ENCODE peak calls at places on chromosomes 6 and 20, in six cellular contexts. One of them, this sample, is unnamed.

GRCh38 chr6:23412770-23413169 is 713.2 kb upstream of the NRSN1 start:
- DNase-seq in HFF-Myc: no peak
- DNase-seq in fibroblast of the aortic adventitia: no peak
- DNase-seq in gastrocnemius medialis: no peak
- DNase-seq in cardiac fibroblast: no peak
- DNase-seq in choroid plexus epithelial cell: no peak
- DNase-seq in this sample: no peak

GRCh38 chr6:161583561-161583960 is 309.7 kb upstream of the AGPAT4 start:
- DNase-seq in fibroblast of the aortic adventitia: no peak
- DNase-seq in choroid plexus epithelial cell: no peak
- DNase-seq in cardiac fibroblast: no peak
- DNase-seq in HFF-Myc: no peak
- DNase-seq in gastrocnemius medialis: no peak
- DNase-seq in this sample: no peak

GRCh38 chr20:53611449-53611894 is 17.8 kb upstream of the ZNF217 start:
- DNase-seq in cardiac fibroblast: peak; percentile 99
- DNase-seq in choroid plexus epithelial cell: peak; percentile 99
- DNase-seq in gastrocnemius medialis: no peak
- DNase-seq in fibroblast of the aortic adventitia: peak; percentile 97
- DNase-seq in HFF-Myc: peak; percentile 94
- DNase-seq in this sample: peak; percentile 67

GRCh38 chr6:10720229-10720959 is 2.5 kb upstream of the TMEM14C start:
- DNase-seq in cardiac fibroblast: peak; percentile 31
- DNase-seq in HFF-Myc: no peak
- DNase-seq in fibroblast of the aortic adventitia: peak; percentile 27
- DNase-seq in choroid plexus epithelial cell: peak; percentile 39
- DNase-seq in gastrocnemius medialis: no peak
- DNase-seq in this sample: no peak

GRCh38 chr6:29295623-29296022 is 5.9 kb upstream of the OR14J1 start:
- DNase-seq in gastrocnemius medialis: no peak
- DNase-seq in fibroblast of the aortic adventitia: no peak
- DNase-seq in choroid plexus epithelial cell: no peak
- DNase-seq in cardiac fibroblast: no peak
- DNase-seq in HFF-Myc: no peak
- DNase-seq in this sample: no peak

GRCh38 chr6:11460001-11460668 is 77.4 kb upstream of the TMEM170B start:
- DNase-seq in cardiac fibroblast: peak; percentile 25
- DNase-seq in fibroblast of the aortic adventitia: peak; percentile 21
- DNase-seq in gastrocnemius medialis: no peak
- DNase-seq in choroid plexus epithelial cell: peak; percentile 44
- DNase-seq in HFF-Myc: peak; percentile 4
- DNase-seq in this sample: no peak

GRCh38 chr20:51848346-51848745 is 46.0 kb upstream of the SALL4 start:
- DNase-seq in HFF-Myc: no peak
- DNase-seq in choroid plexus epithelial cell: no peak
- DNase-seq in cardiac fibroblast: no peak
- DNase-seq in gastrocnemius medialis: no peak
- DNase-seq in fibroblast of the aortic adventitia: no peak
- DNase-seq in this sample: no peak

GRCh38 chr6:21653323-21653722 is 59.8 kb downstream of the SOX4 start:
- DNase-seq in gastrocnemius medialis: no peak
- DNase-seq in choroid plexus epithelial cell: no peak
- DNase-seq in HFF-Myc: no peak
- DNase-seq in fibroblast of the aortic adventitia: no peak
- DNase-seq in cardiac fibroblast: no peak
- DNase-seq in this sample: no peak

GRCh38 chr20:13870349-13870748 is 85.5 kb downstream of the NDUFAF5 start:
- DNase-seq in HFF-Myc: no peak
- DNase-seq in choroid plexus epithelial cell: no peak
- DNase-seq in cardiac fibroblast: no peak
- DNase-seq in fibroblast of the aortic adventitia: no peak
- DNase-seq in gastrocnemius medialis: no peak
- DNase-seq in this sample: no peak

GRCh38 chr20:20731945-20732296 is 19.5 kb upstream of the RALGAPA2 start:
- DNase-seq in HFF-Myc: no peak
- DNase-seq in choroid plexus epithelial cell: peak; percentile 66
- DNase-seq in gastrocnemius medialis: peak; percentile 45
- DNase-seq in cardiac fibroblast: peak; percentile 48
- DNase-seq in fibroblast of the aortic adventitia: peak; percentile 54
- DNase-seq in this sample: no peak

GRCh38 chr6:12363651-12364381 is 73.7 kb downstream of the EDN1 start:
- DNase-seq in fibroblast of the aortic adventitia: no peak
- DNase-seq in choroid plexus epithelial cell: no peak
- DNase-seq in gastrocnemius medialis: no peak
- DNase-seq in cardiac fibroblast: no peak
- DNase-seq in HFF-Myc: no peak
- DNase-seq in this sample: peak; percentile 53

GRCh38 chr20:36521526-36521925 is 19.8 kb upstream of the MYL9 start:
- DNase-seq in cardiac fibroblast: no peak
- DNase-seq in choroid plexus epithelial cell: no peak
- DNase-seq in gastrocnemius medialis: no peak
- DNase-seq in fibroblast of the aortic adventitia: peak; percentile 51
- DNase-seq in HFF-Myc: no peak
- DNase-seq in this sample: no peak

GRCh38 chr6:52522151-52522626 is 54.7 kb downstream of the TRAM2 start:
- DNase-seq in choroid plexus epithelial cell: peak; percentile 88
- DNase-seq in gastrocnemius medialis: no peak
- DNase-seq in fibroblast of the aortic adventitia: peak; percentile 90
- DNase-seq in cardiac fibroblast: peak; percentile 77
- DNase-seq in HFF-Myc: no peak
- DNase-seq in this sample: no peak

GRCh38 chr20:7744411-7744810 is 195.8 kb downstream of the HAO1 start:
- DNase-seq in cardiac fibroblast: peak; percentile 68
- DNase-seq in HFF-Myc: peak; percentile 3
- DNase-seq in choroid plexus epithelial cell: peak; percentile 85
- DNase-seq in gastrocnemius medialis: no peak
- DNase-seq in fibroblast of the aortic adventitia: peak; percentile 91
- DNase-seq in this sample: no peak

GRCh38 chr6:28683945-28684538 is 158.4 kb downstream of the GPX5 start:
- DNase-seq in fibroblast of the aortic adventitia: peak; percentile 56
- DNase-seq in gastrocnemius medialis: no peak
- DNase-seq in choroid plexus epithelial cell: peak; percentile 70
- DNase-seq in HFF-Myc: no peak
- DNase-seq in cardiac fibroblast: peak; percentile 62
- DNase-seq in this sample: no peak

GRCh38 chr6:134921980-134922313 is 28.0 kb downstream of the ALDH8A1 start:
- DNase-seq in cardiac fibroblast: peak; percentile 36
- DNase-seq in choroid plexus epithelial cell: peak; percentile 30
- DNase-seq in gastrocnemius medialis: no peak
- DNase-seq in fibroblast of the aortic adventitia: peak; percentile 24
- DNase-seq in HFF-Myc: no peak
- DNase-seq in this sample: no peak

GRCh38 chr6:111759413-111759835 is 113.8 kb downstream of the FYN start:
- DNase-seq in HFF-Myc: no peak
- DNase-seq in fibroblast of the aortic adventitia: no peak
- DNase-seq in gastrocnemius medialis: no peak
- DNase-seq in cardiac fibroblast: no peak
- DNase-seq in choroid plexus epithelial cell: peak; percentile 46
- DNase-seq in this sample: no peak

GRCh38 chr6:29490055-29490454 is 2.3 kb upstream of the MAS1L start:
- DNase-seq in gastrocnemius medialis: no peak
- DNase-seq in HFF-Myc: no peak
- DNase-seq in fibroblast of the aortic adventitia: no peak
- DNase-seq in cardiac fibroblast: no peak
- DNase-seq in choroid plexus epithelial cell: no peak
- DNase-seq in this sample: no peak

GRCh38 chr6:150145427-150145826 is 2.6 kb downstream of the PPP1R14C start:
- DNase-seq in gastrocnemius medialis: no peak
- DNase-seq in choroid plexus epithelial cell: no peak
- DNase-seq in HFF-Myc: no peak
- DNase-seq in cardiac fibroblast: no peak
- DNase-seq in fibroblast of the aortic adventitia: no peak
- DNase-seq in this sample: no peak

GRCh38 chr20:62351469-62352401 is 15.4 kb downstream of the LAMA5 start:
- DNase-seq in fibroblast of the aortic adventitia: no peak
- DNase-seq in HFF-Myc: no peak
- DNase-seq in choroid plexus epithelial cell: no peak
- DNase-seq in cardiac fibroblast: no peak
- DNase-seq in gastrocnemius medialis: no peak
- DNase-seq in this sample: no peak

GRCh38 chr6:22251331-22251730 is 45.5 kb downstream of the PRL start:
- DNase-seq in HFF-Myc: no peak
- DNase-seq in fibroblast of the aortic adventitia: peak; percentile 63
- DNase-seq in choroid plexus epithelial cell: peak; percentile 81
- DNase-seq in gastrocnemius medialis: no peak
- DNase-seq in cardiac fibroblast: peak; percentile 58
- DNase-seq in this sample: no peak

GRCh38 chr6:48615041-48615440 is 504.0 kb upstream of the PTCHD4 start:
- DNase-seq in HFF-Myc: no peak
- DNase-seq in choroid plexus epithelial cell: peak; percentile 36
- DNase-seq in cardiac fibroblast: no peak
- DNase-seq in gastrocnemius medialis: no peak
- DNase-seq in fibroblast of the aortic adventitia: peak; percentile 46
- DNase-seq in this sample: no peak

DNA sequence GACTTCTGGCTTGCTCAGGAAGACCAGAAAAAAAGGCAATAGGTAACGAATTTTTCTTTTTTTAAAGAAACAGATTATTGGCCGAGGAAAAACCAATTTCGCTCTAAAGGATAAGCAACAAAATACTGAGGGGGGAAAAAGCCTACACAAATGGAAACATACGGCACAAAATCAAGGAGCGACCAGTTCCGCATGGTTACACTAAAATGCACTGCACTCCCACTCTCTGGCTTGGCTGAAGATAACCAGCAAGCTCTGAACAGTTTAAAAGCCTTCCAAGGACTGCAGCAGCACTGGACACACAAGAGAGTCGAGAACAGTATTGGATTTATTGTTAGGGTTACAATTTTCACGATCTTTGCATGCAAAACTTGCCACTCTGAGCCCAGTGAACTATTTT is 881 bp upstream of the MAP7 start:
- DNase-seq in HFF-Myc: no peak
- DNase-seq in choroid plexus epithelial cell: no peak
- DNase-seq in gastrocnemius medialis: no peak
- DNase-seq in fibroblast of the aortic adventitia: no peak
- DNase-seq in cardiac fibroblast: no peak
- DNase-seq in this sample: no peak
- H3K4me3 ChIP-seq in HFF-Myc: no peak overlapping the region
- H3K4me3 ChIP-seq in choroid plexus epithelial cell: peak overlapping the region; percentile 63
- H3K4me3 ChIP-seq in gastrocnemius medialis: no peak overlapping the region
- H3K4me3 ChIP-seq in fibroblast of the aortic adventitia: no peak overlapping the region
- H3K4me3 ChIP-seq in cardiac fibroblast: peak overlapping the region; percentile 41
- H3K4me3 ChIP-seq in this sample: no peak overlapping the region

GRCh38 chr6:38831865-38832264 is 116.8 kb downstream of the DNAH8 start:
- DNase-seq in choroid plexus epithelial cell: no peak
- DNase-seq in gastrocnemius medialis: no peak
- DNase-seq in HFF-Myc: no peak
- DNase-seq in fibroblast of the aortic adventitia: no peak
- DNase-seq in cardiac fibroblast: no peak
- DNase-seq in this sample: no peak
- TF ChIP-seq CTCF in choroid plexus epithelial cell: no peak
- TF ChIP-seq CTCF in gastrocnemius medialis: no peak
- TF ChIP-seq CTCF in HFF-Myc: no peak
- TF ChIP-seq CTCF in fibroblast of the aortic adventitia: no peak
- TF ChIP-seq CTCF in cardiac fibroblast: no peak
- TF ChIP-seq CTCF in this sample: no peak

GRCh38 chr6:113860165-113860955 is 3.2 kb downstream of the MARCKS start:
- DNase-seq in HFF-Myc: no peak
- DNase-seq in fibroblast of the aortic adventitia: peak; percentile 70
- DNase-seq in choroid plexus epithelial cell: peak; percentile 63
- DNase-seq in cardiac fibroblast: peak; percentile 53
- DNase-seq in gastrocnemius medialis: no peak
- DNase-seq in this sample: no peak
- H3K4me3 ChIP-seq in HFF-Myc: peak overlapping the region; percentile 69
- H3K4me3 ChIP-seq in fibroblast of the aortic adventitia: peak overlapping the region; percentile 85
- H3K4me3 ChIP-seq in choroid plexus epithelial cell: peak overlapping the region; percentile 99
- H3K4me3 ChIP-seq in cardiac fibroblast: peak overlapping the region; percentile 26
- H3K4me3 ChIP-seq in gastrocnemius medialis: peak overlapping the region; percentile 70
- H3K4me3 ChIP-seq in this sample: peak overlapping the region; percentile 99

GRCh38 chr6:2842139-2842552 is 483 bp upstream of the SERPINB1 start:
- DNase-seq in fibroblast of the aortic adventitia: no peak
- DNase-seq in cardiac fibroblast: no peak
- DNase-seq in gastrocnemius medialis: no peak
- DNase-seq in HFF-Myc: no peak
- DNase-seq in choroid plexus epithelial cell: no peak
- DNase-seq in this sample: no peak

GRCh38 chr6:2840794-2841061 is 935 bp downstream of the SERPINB1 start:
- DNase-seq in cardiac fibroblast: no peak
- DNase-seq in choroid plexus epithelial cell: no peak
- DNase-seq in gastrocnemius medialis: no peak
- DNase-seq in fibroblast of the aortic adventitia: no peak
- DNase-seq in HFF-Myc: no peak
- DNase-seq in this sample: no peak

GRCh38 chr6:2843138-2843740 is 1.6 kb upstream of the SERPINB1 start:
- DNase-seq in cardiac fibroblast: peak; percentile 26
- DNase-seq in HFF-Myc: no peak
- DNase-seq in choroid plexus epithelial cell: no peak
- DNase-seq in fibroblast of the aortic adventitia: peak; percentile 89
- DNase-seq in gastrocnemius medialis: no peak
- DNase-seq in this sample: no peak

GRCh38 chr6:2839982-2840793 is 1.5 kb downstream of the SERPINB1 start:
- DNase-seq in HFF-Myc: no peak
- DNase-seq in fibroblast of the aortic adventitia: no peak
- DNase-seq in gastrocnemius medialis: no peak
- DNase-seq in choroid plexus epithelial cell: no peak
- DNase-seq in cardiac fibroblast: no peak
- DNase-seq in this sample: no peak

DNA sequence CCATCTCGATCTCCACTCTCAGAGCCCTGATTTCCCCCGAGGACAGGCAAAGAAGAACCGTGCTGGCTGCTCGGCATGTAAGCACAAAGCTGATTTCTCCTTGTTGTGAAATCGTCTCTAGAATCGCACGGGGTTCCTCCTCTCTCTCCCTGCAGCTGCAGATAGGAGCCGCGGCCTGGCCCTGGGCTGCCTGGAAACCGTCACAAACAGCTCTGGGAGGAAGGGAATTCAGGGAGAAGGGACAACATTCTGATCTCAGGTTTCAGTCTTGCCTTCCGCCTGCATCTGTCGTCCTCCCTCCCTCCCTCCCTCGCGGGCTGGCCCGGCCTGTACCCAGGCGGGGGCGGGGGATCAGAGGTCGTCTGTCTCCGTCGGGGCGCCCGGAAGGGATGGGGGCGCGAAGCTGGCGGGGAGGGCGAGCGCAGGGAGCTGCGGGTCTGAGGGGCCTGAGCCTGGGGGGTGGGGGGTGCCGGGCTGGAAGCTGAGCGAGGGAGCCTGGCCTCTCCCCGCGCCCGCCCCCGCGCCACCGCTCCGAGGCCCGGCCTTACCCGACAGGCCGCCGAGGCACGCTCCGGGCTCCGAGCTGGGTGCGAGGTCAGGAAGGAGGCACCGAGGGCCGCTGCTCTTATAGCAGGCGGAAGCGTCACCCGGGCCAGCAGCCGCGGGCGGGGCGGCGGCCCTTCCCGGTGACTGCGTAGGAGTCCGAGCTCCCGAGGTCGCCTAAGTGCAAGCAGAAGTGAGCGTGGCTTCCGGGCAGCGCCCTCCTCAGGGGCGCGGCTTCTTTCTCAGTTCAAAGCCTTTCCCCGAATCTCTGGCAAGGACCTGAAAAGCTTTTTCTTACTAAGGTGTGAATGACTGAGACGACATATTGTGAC is at the start of gene SERPINB1:
- DNase-seq in fibroblast of the aortic adventitia: peak; percentile 94
- DNase-seq in cardiac fibroblast: peak; percentile 95
- DNase-seq in HFF-Myc: peak; percentile 84
- DNase-seq in gastrocnemius medialis: peak; percentile 83
- DNase-seq in choroid plexus epithelial cell: peak; percentile 98
- DNase-seq in this sample: no peak
- TF ChIP-seq CTCF in fibroblast of the aortic adventitia: no peak
- TF ChIP-seq CTCF in cardiac fibroblast: no peak
- TF ChIP-seq CTCF in HFF-Myc: no peak
- TF ChIP-seq CTCF in gastrocnemius medialis: no peak
- TF ChIP-seq CTCF in choroid plexus epithelial cell: peak; percentile 36
- TF ChIP-seq CTCF in this sample: peak; percentile 7

GRCh38 chr20:57451759-57452661 is 60.8 kb downstream of the RBM38 start:
- DNase-seq in gastrocnemius medialis: peak; percentile 71
- DNase-seq in cardiac fibroblast: no peak
- DNase-seq in fibroblast of the aortic adventitia: no peak
- DNase-seq in HFF-Myc: no peak
- DNase-seq in choroid plexus epithelial cell: no peak
- DNase-seq in this sample: no peak
- H3K4me3 ChIP-seq in gastrocnemius medialis: no peak overlapping the region
- H3K4me3 ChIP-seq in cardiac fibroblast: no peak overlapping the region
- H3K4me3 ChIP-seq in fibroblast of the aortic adventitia: no peak overlapping the region
- H3K4me3 ChIP-seq in HFF-Myc: no peak overlapping the region
- H3K4me3 ChIP-seq in choroid plexus epithelial cell: no peak overlapping the region
- H3K4me3 ChIP-seq in this sample: no peak overlapping the region

This sample was measured in GM12864.